ENCODE peak calls at places on chromosomes 7 and 10, in seven cellular contexts. M is Peyer's patch, R is HFF-Myc, C is small intestine, D is AG09309, T is cardiac muscle cell, J is A549. N is an unnamed sample.

GRCh38 chr7:14902589-14902963 is at the start of gene DGKB:
- DNase-seq in D (no peak), R (no peak), T (peak; percentile 40), J (no peak), C (no peak), M (no peak), N (no peak)

GRCh38 chr10:24465124-24465874 is 256.4 kb downstream of the KIAA1217 start:
- DNase-seq in T (peak; percentile 35), C (no peak), J (no peak), D (peak; percentile 93), R (peak; percentile 81), M (peak; percentile 74), N (no peak)

GRCh38 chr10:58064714-58065528 is 202.8 kb downstream of the IPMK start:
- DNase-seq in T (peak; percentile 51), M (no peak), C (peak; percentile 54), J (peak; percentile 24), R (peak; percentile 42), D (peak; percentile 25), N (no peak)

GRCh38 chr10:88538038-88538437 is 45.1 kb downstream of the RNLS start:
- DNase-seq in M (no peak), C (no peak), D (peak; percentile 28), J (no peak), R (no peak), T (no peak), N (no peak)

GRCh38 chr10:84850826-84851225 is 522.4 kb downstream of the CCSER2 start:
- DNase-seq in C (no peak), D (no peak), J (no peak), R (no peak), M (no peak), T (no peak), N (no peak)

GRCh38 chr7:105782391-105783063 is 93.9 kb downstream of the ATXN7L1 start:
- DNase-seq in J (no peak), M (no peak), T (no peak), R (peak; percentile 48), C (no peak), D (peak; percentile 58), N (no peak)

GRCh38 chr10:131730771-131731497 is 169.9 kb upstream of the PPP2R2D start:
- DNase-seq in T (no peak), J (no peak), D (no peak), M (peak; percentile 32), R (no peak), C (no peak), N (no peak)

GRCh38 chr7:22625251-22625650 is 101.7 kb upstream of the IL6 start:
- DNase-seq in T (no peak), R (no peak), M (no peak), D (no peak), J (no peak), C (no peak), N (no peak)

GRCh38 chr10:43061331-43061730 is 15.5 kb upstream of the RET start:
- DNase-seq in C (no peak), J (no peak), T (no peak), M (no peak), D (no peak), R (no peak), N (no peak)

GRCh38 chr7:27143950-27144798 is 693 bp upstream of the HOXA5 start:
- DNase-seq in J (no peak), R (no peak), M (peak; percentile 61), T (no peak), C (no peak), D (no peak), N (no peak)

GRCh38 chr10:132931258-132931657 is 11.1 kb downstream of the CFAP46 start:
- DNase-seq in T (no peak), R (no peak), D (no peak), J (no peak), M (no peak), C (no peak), N (peak; percentile 67)

GRCh38 chr10:113335603-113336002 is 217.2 kb upstream of the HABP2 start:
- DNase-seq in C (no peak), M (no peak), J (no peak), T (peak; percentile 35), R (peak; percentile 52), D (no peak), N (no peak)

GRCh38 chr10:16816830-16817124 is 447 bp downstream of the RSU1 start:
- DNase-seq in C (no peak), R (no peak), M (no peak), D (no peak), J (peak; percentile 17), T (no peak), N (no peak)

GRCh38 chr10:103772096-103772845 is 83.1 kb downstream of the SH3PXD2A start:
- DNase-seq in R (peak; percentile 94), D (peak; percentile 73), C (peak; percentile 70), J (peak; percentile 50), T (peak; percentile 81), M (peak; percentile 86), N (peak; percentile 57)

GRCh38 chr7:45026013-45026412 is 26.0 kb downstream of the CCM2 start:
- DNase-seq in C (no peak), T (no peak), R (no peak), M (no peak), D (no peak), J (no peak), N (no peak)
- H3K4me3 ChIP-seq in C (no peak overlapping the region), T (no peak overlapping the region), R (no peak overlapping the region), M (no peak overlapping the region), D (no peak overlapping the region), J (no peak overlapping the region), N (no peak overlapping the region)

GRCh38 chr10:71770789-71771188 is 2.5 kb downstream of the VSIR start:
- DNase-seq in R (no peak), M (no peak), C (no peak), T (no peak), J (no peak), D (peak; percentile 21), N (no peak)

GRCh38 chr10:71771204-71771603 is 2.1 kb downstream of the VSIR start:
- DNase-seq in D (no peak), T (no peak), M (peak; percentile 47), C (no peak), R (no peak), J (no peak), N (no peak)

GRCh38 chr10:71771821-71772617 is 1.3 kb downstream of the VSIR start:
- DNase-seq in T (no peak), M (peak; percentile 57), D (peak; percentile 47), J (peak; percentile 40), R (no peak), C (peak; percentile 80), N (no peak)

GRCh38 chr10:71769279-71769823 is 4.0 kb downstream of the VSIR start:
- DNase-seq in J (no peak), D (no peak), R (no peak), M (no peak), C (no peak), T (no peak), N (peak; percentile 48)

GRCh38 chr10:71770255-71770654 is 3.1 kb downstream of the VSIR start:
- DNase-seq in T (no peak), C (no peak), M (no peak), R (no peak), D (peak; percentile 27), J (no peak), N (no peak)
- H3K4me3 ChIP-seq in T (no peak overlapping the region), C (no peak overlapping the region), M (peak overlapping the region; percentile 92), R (no peak overlapping the region), D (no peak overlapping the region), J (no peak overlapping the region), N (no peak overlapping the region)

GRCh38 chr7:604884-605531 is 85.4 kb upstream of the PDGFA start:
- DNase-seq in R (no peak), C (no peak), T (no peak), M (peak; percentile 47), D (no peak), J (no peak), N (no peak)
- H3K4me3 ChIP-seq in R (no peak overlapping the region), C (peak overlapping the region; percentile 22), T (no peak overlapping the region), M (peak overlapping the region; percentile 41), D (no peak overlapping the region), J (no peak overlapping the region), N (peak overlapping the region; percentile 80)

DNA sequence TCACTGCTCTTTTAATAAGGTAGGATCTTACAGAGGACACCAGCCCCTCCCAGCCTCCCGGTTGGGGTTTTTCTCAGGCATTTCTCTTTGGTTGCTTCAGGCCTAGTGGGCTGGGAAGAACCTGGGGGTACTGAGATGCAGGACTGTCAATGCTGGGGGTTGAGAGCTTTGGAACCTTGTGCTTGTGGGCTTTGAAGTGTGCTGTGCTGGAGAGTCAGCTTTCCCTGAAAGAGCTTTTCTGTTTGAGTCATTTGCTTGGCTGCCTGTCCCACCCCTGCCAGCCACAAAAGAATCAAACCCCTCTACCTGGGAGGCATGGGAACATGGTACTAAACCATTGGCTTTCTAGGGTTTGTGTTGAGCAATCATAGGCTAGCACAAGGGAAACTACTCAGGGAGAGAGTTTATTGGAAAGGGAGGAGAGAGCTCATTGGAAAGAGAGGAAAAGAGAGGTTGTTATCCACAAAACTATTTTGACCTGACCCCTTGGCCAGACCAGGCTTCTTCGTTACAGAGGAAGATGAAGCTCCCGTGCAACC is 1.4 kb downstream of the SCD start:
- DNase-seq in C (no peak), M (no peak), D (no peak), J (no peak), T (no peak), R (no peak), N (no peak)
- H3K4me3 ChIP-seq in C (peak overlapping the region; percentile 66), M (no peak overlapping the region), D (peak overlapping the region; percentile 86), J (peak overlapping the region; percentile 99), T (peak overlapping the region; percentile 97), R (peak overlapping the region; percentile 96), N (peak overlapping the region; percentile 89)

GRCh38 chr10:119222531-119222930 is 15.2 kb downstream of the GRK5 start:
- DNase-seq in M (no peak), C (peak; percentile 66), R (no peak), J (no peak), T (no peak), D (no peak), N (no peak)
- H3K4me3 ChIP-seq in M (no peak overlapping the region), C (no peak overlapping the region), R (no peak overlapping the region), J (no peak overlapping the region), T (no peak overlapping the region), D (no peak overlapping the region), N (no peak overlapping the region)

DNA sequence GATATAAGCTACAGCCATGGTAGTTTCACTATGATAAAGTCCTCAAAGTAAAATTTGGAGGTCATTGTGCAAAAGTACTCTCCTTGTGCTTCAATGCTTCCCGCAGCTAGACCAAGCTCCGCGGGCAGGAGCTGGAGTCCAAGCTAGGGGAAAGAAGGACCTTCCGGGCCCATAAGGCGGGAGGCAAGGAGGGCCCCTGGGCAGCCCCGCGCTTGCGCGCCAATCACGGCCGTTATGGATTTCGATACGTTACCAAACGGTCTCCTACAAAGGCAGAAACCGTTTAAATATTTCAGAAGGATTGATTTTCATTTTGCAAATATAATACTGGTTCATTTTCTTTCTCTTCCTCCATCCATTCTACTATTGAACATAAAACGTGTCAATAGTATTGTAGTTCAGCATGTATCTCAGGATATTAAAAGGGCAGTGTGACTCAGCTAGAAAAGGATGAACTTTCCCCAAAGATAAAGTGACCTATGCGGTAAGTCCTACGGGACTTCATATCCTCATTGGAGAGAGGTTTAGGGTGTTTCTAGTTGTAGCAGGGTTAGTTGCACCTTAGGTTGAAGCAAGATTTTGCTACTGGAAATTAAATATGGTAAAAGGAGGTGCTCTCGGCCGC is 128.0 kb downstream of the KIF20B start:
- DNase-seq in J (no peak), C (no peak), R (no peak), D (no peak), T (no peak), M (no peak), N (no peak)
- H3K4me3 ChIP-seq in J (no peak overlapping the region), C (no peak overlapping the region), R (no peak overlapping the region), D (no peak overlapping the region), T (no peak overlapping the region), M (no peak overlapping the region), N (no peak overlapping the region)

GRCh38 chr10:51257511-51258248 is 183.4 kb downstream of the PRKG1 start:
- DNase-seq in C (no peak), R (no peak), T (no peak), J (no peak), D (no peak), M (no peak), N (no peak)
- H3K4me3 ChIP-seq in C (no peak overlapping the region), R (no peak overlapping the region), T (no peak overlapping the region), J (no peak overlapping the region), D (no peak overlapping the region), M (no peak overlapping the region), N (no peak overlapping the region)